ENCODE peak calls at places on chromosomes 6 and 20, in four cellular contexts. W is spleen, J is endothelial cell of umbilical vein, M is upper lobe of left lung. A is an unnamed sample.

GRCh38 chr6:44373787-44374186 is 13.7 kb upstream of the CDC5L start:
- DNase-seq in W (no peak), J (peak; percentile 28), M (no peak), A (no peak)

GRCh38 chr20:46350201-46350985 is 42.1 kb upstream of the CDH22 start:
- DNase-seq in W (no peak), J (peak; percentile 60), M (no peak), A (peak; percentile 37)

GRCh38 chr6:4743026-4743425 is 33.2 kb upstream of the CDYL start:
- DNase-seq in W (no peak), J (no peak), M (no peak), A (no peak)

GRCh38 chr20:13232999-13233398 is 11.9 kb downstream of the ISM1 start:
- DNase-seq in W (no peak), J (no peak), M (no peak), A (no peak)

GRCh38 chr6:11712760-11713159 is 65.8 kb downstream of the ADTRP start:
- DNase-seq in W (no peak), J (no peak), M (peak; percentile 70), A (peak; percentile 18)

GRCh38 chr6:102417368-102417767 is 1023.9 kb downstream of the GRIK2 start:
- DNase-seq in W (no peak), J (no peak), M (no peak), A (no peak)

GRCh38 chr6:134515976-134516375 is 198.1 kb upstream of the SGK1 start:
- DNase-seq in W (no peak), J (no peak), M (no peak), A (no peak)

GRCh38 chr20:13995086-13995665 is at the start of gene MACROD2:
- DNase-seq in W (peak; percentile 90), J (peak; percentile 94), M (peak; percentile 91), A (peak; percentile 96)

GRCh38 chr20:36745234-36745926 is 510 bp downstream of the NDRG3 start:
- DNase-seq in W (no peak), J (peak; percentile 26), M (peak; percentile 21), A (peak; percentile 40)

GRCh38 chr20:5919634-5920544 is 30.4 kb downstream of the TRMT6 start:
- DNase-seq in W (no peak), J (no peak), M (no peak), A (no peak)

GRCh38 chr6:133835901-133836300 is 53.0 kb upstream of the TCF21 start:
- DNase-seq in W (no peak), J (no peak), M (no peak), A (no peak)

GRCh38 chr6:12993283-12993898 is 276.8 kb downstream of the PHACTR1 start:
- DNase-seq in W (no peak), J (no peak), M (no peak), A (no peak)

GRCh38 chr6:156971153-156971882 is 194.1 kb downstream of the ARID1B start:
- DNase-seq in W (no peak), J (no peak), M (no peak), A (no peak)

GRCh38 chr6:15623282-15624116 is 39.3 kb downstream of the DTNBP1 start:
- DNase-seq in W (no peak), J (peak; percentile 25), M (no peak), A (no peak)

GRCh38 chr20:35196313-35196712 is 24.4 kb downstream of the PROCR start:
- DNase-seq in W (no peak), J (no peak), M (no peak), A (no peak)

GRCh38 chr6:38517005-38517404 is 122.7 kb downstream of the BTBD9 start:
- DNase-seq in W (no peak), J (no peak), M (no peak), A (no peak)

GRCh38 chr6:169902604-169903003 is 151.2 kb downstream of the ERMARD start:
- DNase-seq in W (no peak), J (no peak), M (no peak), A (no peak)

GRCh38 chr20:25246182-25246943 is 1.5 kb upstream of the PYGB start:
- DNase-seq in W (no peak), J (no peak), M (no peak), A (peak; percentile 54)

GRCh38 chr6:32666420-32667300 is at the start of gene HLA-DQB1:
- DNase-seq in W (no peak), J (peak; percentile 30), M (peak; percentile 72), A (no peak)

GRCh38 chr20:7993703-7994102 is 25.9 kb downstream of the TMX4 start:
- DNase-seq in W (no peak), J (no peak), M (no peak), A (no peak)

GRCh38 chr6:27720607-27721580 is 191.3 kb downstream of the OR2B2 start:
- DNase-seq in W (no peak), J (peak; percentile 29), M (no peak), A (no peak)

GRCh38 chr6:63560806-63561672 is 11.2 kb upstream of the LOC128125822 start:
- DNase-seq in W (no peak), J (no peak), M (no peak), A (no peak)

GRCh38 chr20:38534756-38535155 is 46.2 kb upstream of the ADIG start:
- DNase-seq in W (no peak), J (no peak), M (no peak), A (no peak)

GRCh38 chr6:39543117-39543516 is 182.1 kb downstream of the KIF6 start:
- DNase-seq in W (no peak), J (no peak), M (no peak), A (peak; percentile 23)

GRCh38 chr6:130843575-130844320 is 16.5 kb downstream of the SMLR1 start:
- DNase-seq in W (no peak), J (peak; percentile 64), M (no peak), A (no peak)

GRCh38 chr20:60088236-60088635 is 130.0 kb downstream of the CDH26 start:
- DNase-seq in W (no peak), J (no peak), M (no peak), A (no peak)

GRCh38 chr20:14848806-14849205 is 511.4 kb upstream of the FLRT3 start:
- DNase-seq in W (no peak), J (no peak), M (no peak), A (no peak)

GRCh38 chr6:68559716-68560115 is 75.4 kb upstream of the ADGRB3 start:
- DNase-seq in W (no peak), J (no peak), M (no peak), A (no peak)

GRCh38 chr20:14264869-14265268 is 72.5 kb downstream of the FLRT3 start:
- DNase-seq in W (no peak), J (no peak), M (no peak), A (no peak)

GRCh38 chr20:62129731-62130531 is 7.7 kb downstream of the LSM14B start:
- DNase-seq in W (no peak), J (no peak), M (no peak), A (no peak)

GRCh38 chr6:27608916-27609883 is 136.3 kb upstream of the ZNF184 start:
- DNase-seq in W (no peak), J (peak; percentile 63), M (no peak), A (no peak)

GRCh38 chr6:27178001-27178730 is 69.3 kb upstream of the PRSS16 start:
- DNase-seq in W (no peak), J (peak; percentile 88), M (peak; percentile 56), A (peak; percentile 62)

GRCh38 chr6:24522090-24522820 is 27.5 kb downstream of the ALDH5A1 start:
- DNase-seq in W (no peak), J (no peak), M (no peak), A (no peak)

DNA sequence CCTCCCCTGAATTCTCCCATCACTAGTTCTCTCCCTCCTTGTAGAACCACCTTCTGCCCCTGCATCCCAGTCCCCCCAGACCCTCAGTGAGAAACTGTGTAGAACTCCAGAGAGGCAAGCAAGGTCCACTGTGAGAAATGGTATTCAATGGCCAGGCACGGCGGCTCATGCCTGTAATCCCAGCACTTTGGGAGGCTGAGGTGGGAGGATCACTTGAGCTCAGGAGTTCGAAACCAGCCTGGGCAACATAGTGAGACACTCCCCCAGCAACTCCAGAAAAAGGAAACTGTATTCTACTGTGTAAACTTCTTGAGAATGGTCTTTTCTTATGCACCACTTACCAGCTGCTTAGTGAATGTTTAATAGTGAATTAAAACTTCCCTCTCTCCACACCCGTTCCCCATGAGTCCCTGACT is 8.2 kb upstream of the CD83 start:
- DNase-seq in W (no peak), J (no peak), M (no peak), A (no peak)
- H3K4me1 ChIP-seq in W (peaks cover 30% of the 10 kb centered on the region), J (no peaks in the 10 kb centered on the region), M (peaks cover 2% of the 10 kb centered on the region), A (peaks cover 6% of the 10 kb centered on the region)

GRCh38 chr6:17506962-17507361 is 93.1 kb upstream of the FAM8A1 start:
- DNase-seq in W (no peak), J (no peak), M (no peak), A (no peak)
- TF ChIP-seq CTCF in W (no peak), J (no peak), M (no peak), A (no peak)

GRCh38 chr6:49618257-49618656 is 18.4 kb downstream of the RHAG start:
- DNase-seq in W (no peak), J (no peak), M (no peak), A (no peak)
- TF ChIP-seq POLR2A in W (no peak), J (no peak), M (no peak), A (no peak)

GRCh38 chr6:141988954-141989705 is 143.6 kb upstream of the GJE1 start:
- DNase-seq in W (no peak), J (peak; percentile 71), M (no peak), A (no peak)
- H3K4me1 ChIP-seq in W (no peaks in the 10 kb centered on the region), J (no peaks in the 10 kb centered on the region), M (no peaks in the 10 kb centered on the region), A (no peaks in the 10 kb centered on the region)

GRCh38 chr20:50646483-50646996 is 44.8 kb downstream of the RIPOR3 start:
- DNase-seq in W (no peak), J (no peak), M (no peak), A (no peak)
- TF ChIP-seq CTCF in W (no peak), J (no peak), M (no peak), A (peak; percentile 18)

GRCh38 chr6:82843291-82843885 is 222.3 kb downstream of the UBE3D start:
- DNase-seq in W (no peak), J (no peak), M (no peak), A (no peak)
- TF ChIP-seq POLR2A in W (no peak), J (no peak), M (no peak), A (no peak)

DNA sequence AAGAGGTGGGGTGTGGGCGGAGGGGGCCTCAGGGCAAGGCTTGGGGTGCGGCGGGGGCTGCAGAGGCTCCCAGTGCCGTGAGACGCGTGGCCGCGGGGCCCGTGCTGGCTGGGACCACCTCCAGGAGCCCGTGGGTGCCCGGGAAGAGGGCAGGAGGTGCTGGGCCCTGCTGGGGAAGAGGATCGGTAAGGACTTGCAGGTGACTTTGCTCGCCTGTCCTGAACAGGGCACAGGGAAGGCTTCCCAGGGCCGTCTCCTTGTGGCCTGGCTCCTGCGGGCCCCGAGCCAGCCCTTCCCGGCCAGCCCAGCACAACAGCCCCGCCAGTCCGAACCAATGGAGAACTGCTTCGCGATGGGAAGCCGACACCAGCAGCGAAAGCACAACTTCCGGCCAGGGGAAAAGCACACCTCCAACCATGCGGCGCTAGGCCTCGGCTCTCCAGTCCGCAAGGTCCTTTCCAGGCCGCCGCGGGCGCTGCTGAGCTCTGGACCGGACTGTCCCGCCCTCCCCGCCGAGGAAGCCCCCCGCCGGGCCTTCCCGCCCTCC is 32.3 kb downstream of the IRF4 start:
- DNase-seq in W (no peak), J (no peak), M (no peak), A (no peak)
- H3K4me1 ChIP-seq in W (no peaks in the 10 kb centered on the region), J (no peaks in the 10 kb centered on the region), M (no peaks in the 10 kb centered on the region), A (no peaks in the 10 kb centered on the region)

GRCh38 chr6:20789162-20789561 is 254.9 kb downstream of the CDKAL1 start:
- DNase-seq in W (no peak), J (peak; percentile 18), M (no peak), A (no peak)
- TF ChIP-seq CTCF in W (no peak), J (no peak), M (no peak), A (no peak)

A was measured in transverse colon.